ENCODE peak calls at places on chromosomes 16 and 17, in nine cellular contexts. T is sigmoid colon, E is right lobe of liver, Z is tibial nerve, A is GM12891, B is uterus, G is body of pancreas, Q is IMR-90, P is heart left ventricle. R is an unnamed sample.
A peak's percentile ranks its signal among the peaks of the same experiment; 100 is the strongest.

GRCh38 chr16:10376229-10376628 is 9.6 kb upstream of the ATF7IP2 start:
- DNase-seq in A (no peak), P (no peak), E (no peak), G (no peak), Z (no peak), T (no peak), B (no peak), Q (no peak), R (no peak)

GRCh38 chr16:14289692-14290340 is 218.7 kb downstream of the MRTFB start:
- DNase-seq in B (no peak), Q (peak; percentile 24), G (no peak), A (no peak), T (no peak), Z (no peak), P (no peak), E (peak; percentile 17), R (peak; percentile 51)

GRCh38 chr17:20263595-20263994 is 203.7 kb downstream of the LGALS9B start:
- DNase-seq in Q (peak; percentile 61), B (no peak), Z (no peak), G (no peak), E (no peak), A (no peak), P (no peak), T (no peak), R (no peak)

GRCh38 chr16:53156516-53156915 is 101.7 kb downstream of the CHD9 start:
- DNase-seq in Q (peak; percentile 45), B (no peak), P (no peak), T (no peak), Z (no peak), E (no peak), G (no peak), A (no peak), R (no peak)

GRCh38 chr16:31228206-31228605 is 11.3 kb upstream of the PYDC1 start:
- DNase-seq in G (no peak), B (no peak), E (no peak), T (no peak), Z (no peak), P (no peak), A (no peak), Q (no peak), R (no peak)

GRCh38 chr17:10081571-10082169 is 116.7 kb downstream of the GAS7 start:
- DNase-seq in A (no peak), B (no peak), T (peak; percentile 6), Z (no peak), E (no peak), G (no peak), Q (no peak), P (no peak), R (no peak)

GRCh38 chr17:31560836-31561235 is 169.4 kb downstream of the RAB11FIP4 start:
- DNase-seq in G (no peak), B (no peak), T (no peak), P (no peak), E (peak; percentile 76), Z (no peak), Q (no peak), A (no peak), R (no peak)

GRCh38 chr16:79821911-79822310 is 221.4 kb upstream of the MAF start:
- DNase-seq in P (no peak), T (no peak), Q (no peak), Z (no peak), G (no peak), B (no peak), A (no peak), E (no peak), R (no peak)

GRCh38 chr16:3468501-3468900 is 25.0 kb downstream of the NAA60 start:
- DNase-seq in G (no peak), P (no peak), B (no peak), A (no peak), E (no peak), Z (no peak), Q (no peak), T (no peak), R (no peak)

GRCh38 chr16:3465301-3465700 is 21.8 kb downstream of the NAA60 start:
- DNase-seq in A (no peak), B (no peak), P (no peak), Z (no peak), E (no peak), T (no peak), Q (no peak), G (no peak), R (no peak)

GRCh38 chr16:3467920-3468319 is 24.4 kb downstream of the NAA60 start:
- DNase-seq in Q (peak; percentile 69), Z (no peak), B (no peak), T (no peak), G (no peak), E (no peak), P (no peak), A (no peak), R (no peak)

GRCh38 chr16:3465911-3466584 is 22.6 kb downstream of the NAA60 start:
- DNase-seq in E (no peak), B (no peak), Q (no peak), T (no peak), A (no peak), G (no peak), P (no peak), Z (no peak), R (no peak)

GRCh38 chr16:3467182-3467581 is 23.7 kb downstream of the NAA60 start:
- DNase-seq in P (no peak), E (no peak), B (no peak), G (no peak), Z (no peak), Q (no peak), A (no peak), T (no peak), R (no peak)
- TF ChIP-seq POLR2A in P (no peak), E (no peak), B (no peak), G (no peak), Z (no peak), Q (no peak), A (no peak), T (no peak), R (no peak)

GRCh38 chr17:9020096-9020823 is 1.1 kb upstream of the NTN1 start:
- DNase-seq in G (no peak), B (no peak), Z (no peak), T (peak; percentile 47), E (no peak), P (no peak), Q (no peak), A (no peak), R (no peak)

GRCh38 chr17:9022553-9023388 is 1.5 kb downstream of the NTN1 start:
- DNase-seq in E (peak; percentile 51), T (peak; percentile 69), A (no peak), P (no peak), G (no peak), Q (no peak), Z (no peak), B (no peak), R (no peak)

GRCh38 chr17:9020824-9021157 is 519 bp upstream of the NTN1 start:
- DNase-seq in P (no peak), E (peak; percentile 48), Z (no peak), G (no peak), Q (no peak), A (no peak), T (peak; percentile 65), B (no peak), R (no peak)

GRCh38 chr17:9021985-9022552 is 759 bp downstream of the NTN1 start:
- DNase-seq in P (peak; percentile 31), E (peak; percentile 70), G (peak; percentile 34), Q (peak; percentile 4), A (no peak), T (peak; percentile 68), Z (no peak), B (peak; percentile 33), R (no peak)

GRCh38 chr17:9021158-9021984 is at the start of gene NTN1:
- DNase-seq in G (peak; percentile 59), B (peak; percentile 55), E (peak; percentile 76), P (peak; percentile 54), A (peak; percentile 83), Z (peak; percentile 22), Q (peak; percentile 13), T (peak; percentile 80), R (no peak)
- TF ChIP-seq POLR2A in G (peak; percentile 10), B (no peak), E (peak; percentile 46), P (no peak), A (no peak), Z (no peak), Q (no peak), T (no peak), R (no peak)

GRCh38 chr17:8186446-8186786 is 3.6 kb downstream of the BORCS6 start:
- DNase-seq in E (no peak), A (no peak), T (no peak), Z (no peak), G (no peak), Q (no peak), B (no peak), P (no peak), R (no peak)

GRCh38 chr17:8188408-8188839 is 1.6 kb downstream of the BORCS6 start:
- DNase-seq in Z (no peak), E (peak; percentile 64), A (no peak), P (no peak), Q (no peak), G (no peak), B (no peak), T (no peak), R (no peak)

GRCh38 chr17:8185580-8186445 is 4.2 kb downstream of the BORCS6 start:
- DNase-seq in G (peak; percentile 92), A (no peak), E (peak; percentile 87), B (peak; percentile 92), Q (peak; percentile 57), T (peak; percentile 95), P (peak; percentile 91), Z (peak; percentile 97), R (no peak)

GRCh38 chr17:8187517-8188407 is 2.2 kb downstream of the BORCS6 start:
- DNase-seq in Z (peak; percentile 97), P (peak; percentile 92), G (peak; percentile 96), B (peak; percentile 96), T (peak; percentile 97), E (peak; percentile 92), Q (peak; percentile 100), A (no peak), R (peak; percentile 76)

DNA sequence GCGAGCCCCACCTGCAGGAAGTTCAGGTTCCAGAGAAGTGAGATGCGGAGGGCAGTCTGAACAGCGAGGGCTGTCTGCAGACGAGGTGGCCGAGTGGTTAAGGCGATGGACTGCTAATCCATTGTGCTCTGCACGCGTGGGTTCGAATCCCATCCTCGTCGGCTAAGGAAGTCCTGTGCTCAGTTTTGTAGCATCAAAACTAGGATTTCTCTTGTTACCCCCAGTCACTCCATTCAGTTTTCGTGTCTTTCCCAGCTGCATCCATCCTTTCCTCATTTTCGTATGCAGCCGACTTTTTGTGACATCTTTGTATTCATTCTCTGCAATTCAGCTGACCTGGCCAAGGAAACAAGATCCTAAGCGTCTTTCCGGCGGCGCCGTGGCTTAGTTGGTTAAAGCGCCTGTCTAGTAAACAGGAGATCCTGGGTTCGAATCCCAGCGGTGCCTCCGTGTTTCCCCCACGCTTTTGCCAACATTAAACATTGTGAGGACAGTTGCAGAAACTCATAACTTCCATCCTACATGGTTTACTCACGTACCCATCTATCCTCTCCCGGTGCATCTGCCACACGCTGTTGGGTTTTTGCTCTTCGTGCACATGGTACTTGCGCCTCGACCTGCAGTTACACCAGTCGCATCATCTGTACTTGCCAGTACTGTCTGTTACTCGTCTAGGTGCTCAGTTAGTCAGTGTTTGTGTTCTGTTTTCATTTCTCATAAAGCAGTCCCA is 3.0 kb downstream of the BORCS6 start:
- DNase-seq in E (peak; percentile 92), G (peak; percentile 96), B (peak; percentile 94), A (no peak), T (peak; percentile 98), Q (peak; percentile 97), Z (peak; percentile 94), P (peak; percentile 95), R (peak; percentile 30)
- TF ChIP-seq POLR2A in E (no peak), G (no peak), B (no peak), A (no peak), T (no peak), Q (no peak), Z (no peak), P (peak; percentile 9), R (no peak)

DNA sequence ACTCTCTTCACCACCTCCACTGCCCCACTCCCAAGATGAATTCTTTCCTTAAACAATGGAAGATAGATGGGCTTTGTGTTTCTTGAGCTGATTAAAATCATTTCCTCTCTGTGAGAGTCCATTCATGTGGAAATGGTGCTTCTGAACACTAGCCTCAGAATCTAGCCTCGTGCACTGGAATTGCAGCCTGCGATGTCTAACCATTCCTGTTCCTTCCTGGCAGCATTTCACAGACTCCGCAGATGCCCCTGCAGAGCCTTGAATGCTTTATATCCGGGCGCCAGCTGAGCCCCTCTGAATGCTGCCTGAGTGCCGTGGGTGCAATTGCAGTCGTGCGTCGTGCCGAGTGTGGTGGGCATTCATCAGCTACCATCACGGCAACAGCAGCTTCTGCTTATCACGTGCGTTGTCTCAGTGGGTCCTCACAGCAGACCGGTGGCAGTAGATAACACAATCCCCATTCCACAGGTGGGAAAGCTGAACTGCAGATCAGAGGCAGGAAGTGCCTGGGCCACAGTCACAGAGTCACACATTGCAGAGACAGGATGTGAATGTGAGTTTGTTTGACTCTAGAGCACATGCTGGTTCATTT is 172.8 kb upstream of the WSCD1 start:
- DNase-seq in B (no peak), A (no peak), P (no peak), E (no peak), Z (no peak), Q (no peak), G (no peak), T (no peak), R (no peak)
- TF ChIP-seq POLR2A in B (no peak), A (no peak), P (no peak), E (no peak), Z (no peak), Q (no peak), G (no peak), T (no peak), R (no peak)